ENCODE peak calls at places on chromosome 2, in seven cellular contexts. G, Z, B, R, Y, D and X are unnamed samples.

GRCh38 chr2:74504591-74504990 is 2.9 kb downstream of the PCGF1 start:
- DNase-seq in G (no peak), Z (no peak), B (no peak), R (no peak), Y (no peak), D (no peak), X (no peak)

GRCh38 chr2:175855794-175856453 is 146.1 kb downstream of the LNPK start:
- DNase-seq in G (no peak), Z (no peak), B (no peak), R (no peak), Y (no peak), D (no peak), X (no peak)

GRCh38 chr2:164910091-164910899 is 45.0 kb downstream of the SLC38A11 start:
- DNase-seq in G (no peak), Z (no peak), B (no peak), R (no peak), Y (no peak), D (no peak), X (no peak)

GRCh38 chr2:171411791-171412483 is 21.9 kb downstream of the METTL8 start:
- DNase-seq in G (no peak), Z (no peak), B (peak; percentile 13), R (no peak), Y (no peak), D (no peak), X (no peak)

GRCh38 chr2:85433511-85434089 is 15.1 kb downstream of the SH2D6 start:
- DNase-seq in G (no peak), Z (peak; percentile 70), B (peak; percentile 95), R (peak; percentile 73), Y (peak; percentile 75), D (no peak), X (peak; percentile 96)

GRCh38 chr2:728165-728564 is 51.0 kb upstream of the TMEM18 start:
- DNase-seq in G (no peak), Z (no peak), B (no peak), R (no peak), Y (no peak), D (no peak), X (no peak)

GRCh38 chr2:27086722-27087446 is at the start of gene KHK:
- DNase-seq in G (peak; percentile 89), Z (peak; percentile 75), B (peak; percentile 41), R (peak; percentile 84), Y (peak; percentile 85), D (no peak), X (peak; percentile 84)

GRCh38 chr2:166786707-166787106 is 101.6 kb upstream of the XIRP2 start:
- DNase-seq in G (no peak), Z (no peak), B (no peak), R (no peak), Y (no peak), D (no peak), X (no peak)

GRCh38 chr2:121595012-121595891 is 54.0 kb downstream of the CLASP1 start:
- DNase-seq in G (no peak), Z (no peak), B (no peak), R (no peak), Y (no peak), D (no peak), X (no peak)

GRCh38 chr2:119292226-119292625 is 68.6 kb downstream of the STEAP3 start:
- DNase-seq in G (peak; percentile 43), Z (no peak), B (peak; percentile 27), R (no peak), Y (no peak), D (no peak), X (no peak)

GRCh38 chr2:134679740-134680139 is 39.1 kb downstream of the TMEM163 start:
- DNase-seq in G (no peak), Z (no peak), B (no peak), R (no peak), Y (no peak), D (no peak), X (no peak)

GRCh38 chr2:57330447-57330846 is 716.2 kb upstream of the VRK2 start:
- DNase-seq in G (no peak), Z (no peak), B (no peak), R (no peak), Y (no peak), D (no peak), X (no peak)

GRCh38 chr2:7497223-7497622 is 580.0 kb downstream of the RNF144A start:
- DNase-seq in G (no peak), Z (no peak), B (no peak), R (peak; percentile 46), Y (no peak), D (no peak), X (no peak)

GRCh38 chr2:136257893-136258292 is 139.9 kb upstream of the CXCR4 start:
- DNase-seq in G (no peak), Z (no peak), B (no peak), R (no peak), Y (no peak), D (no peak), X (no peak)

GRCh38 chr2:28666496-28667184 is 85.0 kb upstream of the PPP1CB start:
- DNase-seq in G (no peak), Z (no peak), B (peak; percentile 73), R (no peak), Y (no peak), D (no peak), X (no peak)

GRCh38 chr2:240127911-240128607 is 8.0 kb downstream of the COPS9 start:
- DNase-seq in G (no peak), Z (no peak), B (no peak), R (no peak), Y (no peak), D (no peak), X (no peak)

GRCh38 chr2:133271105-133271504 is 297.2 kb downstream of the NCKAP5 start:
- DNase-seq in G (no peak), Z (no peak), B (peak; percentile 16), R (no peak), Y (no peak), D (no peak), X (no peak)

GRCh38 chr2:55111570-55112228 is 61.4 kb upstream of the RTN4 start:
- DNase-seq in G (peak; percentile 47), Z (peak; percentile 80), B (peak; percentile 93), R (peak; percentile 80), Y (peak; percentile 84), D (no peak), X (peak; percentile 91)

GRCh38 chr2:97712693-97713295 is 582 bp upstream of the ZAP70 start:
- DNase-seq in G (no peak), Z (no peak), B (no peak), R (peak; percentile 50), Y (peak; percentile 58), D (no peak), X (no peak)

GRCh38 chr2:134327367-134327766 is 73.5 kb downstream of the MGAT5 start:
- DNase-seq in G (no peak), Z (no peak), B (peak; percentile 38), R (no peak), Y (no peak), D (no peak), X (no peak)

GRCh38 chr2:3827673-3828575 is 124.5 kb downstream of the DCDC2C start:
- DNase-seq in G (peak; percentile 28), Z (no peak), B (peak; percentile 35), R (peak; percentile 66), Y (no peak), D (no peak), X (no peak)
- TF ChIP-seq CTCF in G (peak; percentile 67), Z (peak; percentile 52), B (peak; percentile 65), R (peak; percentile 84), Y (peak; percentile 66), D (peak; percentile 67), X (peak; percentile 64)

GRCh38 chr2:150803689-150804398 is 316.4 kb upstream of the RND3 start:
- DNase-seq in G (no peak), Z (no peak), B (no peak), R (peak; percentile 71), Y (no peak), D (no peak), X (no peak)
- TF ChIP-seq CTCF in G (no peak), Z (no peak), B (no peak), R (no peak), Y (no peak), D (no peak), X (no peak)

DNA sequence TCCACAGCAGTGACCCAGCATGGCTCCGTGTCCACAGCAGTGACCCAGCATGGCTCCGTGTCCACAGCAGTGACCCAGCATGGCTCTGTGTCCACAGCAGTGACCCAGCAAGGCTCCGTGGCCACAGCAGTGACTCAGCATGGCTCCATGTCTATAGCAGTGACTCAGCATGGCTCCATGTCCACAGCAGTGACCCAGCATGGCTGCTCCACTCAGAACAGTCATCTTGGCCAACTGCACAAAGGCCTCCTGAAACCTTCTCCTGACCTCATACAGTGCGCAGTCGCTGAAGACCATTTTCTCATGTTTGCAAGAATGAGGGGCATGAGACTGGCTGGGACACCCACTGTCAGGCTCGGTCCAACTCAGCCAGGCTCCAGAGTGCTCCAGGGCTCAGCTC is 333.4 kb upstream of the RAB6C start:
- DNase-seq in G (no peak), Z (no peak), B (no peak), R (no peak), Y (no peak), D (no peak), X (no peak)
- TF ChIP-seq CTCF in G (no peak), Z (no peak), B (no peak), R (no peak), Y (no peak), D (no peak), X (no peak)

GRCh38 chr2:101401316-101401660 is 14.0 kb upstream of the CREG2 start:
- DNase-seq in G (no peak), Z (no peak), B (no peak), R (no peak), Y (no peak), D (no peak), X (no peak)
- TF ChIP-seq CTCF in G (no peak), Z (no peak), B (no peak), R (no peak), Y (no peak), D (no peak), X (no peak)

GRCh38 chr2:180057706-180058412 is 50.8 kb upstream of the CWC22 start:
- DNase-seq in G (no peak), Z (no peak), B (no peak), R (peak; percentile 59), Y (no peak), D (no peak), X (no peak)
- TF ChIP-seq CTCF in G (no peak), Z (no peak), B (no peak), R (no peak), Y (no peak), D (no peak), X (no peak)

DNA sequence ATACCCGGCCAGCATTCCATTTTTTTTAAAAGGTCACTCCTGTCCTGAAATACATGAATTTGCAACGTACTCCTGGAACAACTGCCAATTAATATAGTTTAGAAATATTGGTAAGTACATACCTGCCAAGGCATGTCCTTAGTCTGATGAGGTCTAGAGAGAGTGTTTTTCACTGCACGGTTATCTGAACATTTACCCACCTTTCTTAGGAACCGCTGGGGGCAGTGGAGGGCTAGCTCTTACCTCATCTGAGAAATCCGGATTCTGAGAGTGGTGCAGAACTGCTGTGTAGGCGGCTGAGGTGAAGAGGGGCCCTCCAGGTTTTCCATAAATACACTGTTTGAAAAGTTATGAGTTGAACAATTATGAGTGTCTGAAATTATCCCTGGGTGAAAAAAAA is 133.1 kb upstream of the CCDC195 start:
- DNase-seq in G (no peak), Z (no peak), B (no peak), R (no peak), Y (no peak), D (no peak), X (no peak)
- TF ChIP-seq CTCF in G (no peak), Z (no peak), B (peak; percentile 24), R (peak; percentile 56), Y (no peak), D (peak; percentile 27), X (peak; percentile 12)

GRCh38 chr2:195498176-195498575 is 158.8 kb upstream of the SLC39A10 start:
- DNase-seq in G (peak; percentile 37), Z (no peak), B (peak; percentile 56), R (peak; percentile 83), Y (no peak), D (no peak), X (no peak)
- TF ChIP-seq CTCF in G (peak; percentile 50), Z (peak; percentile 60), B (peak; percentile 44), R (peak; percentile 74), Y (peak; percentile 61), D (peak; percentile 37), X (peak; percentile 36)